ENCODE peak calls at places on chromosomes 13 and 19, in nine cellular contexts. One of them, this sample, is unnamed.

GRCh38 chr13:106284358-106284757 is 251.1 kb downstream of the EFNB2 start:
- DNase-seq in endothelial cell of umbilical vein: peak; percentile 3
- DNase-seq in breast epithelium: no peak
- DNase-seq in upper lobe of left lung: no peak
- DNase-seq in K562: no peak
- DNase-seq in Panc1: no peak
- DNase-seq in sigmoid colon: no peak
- DNase-seq in HCT116: no peak
- DNase-seq in transverse colon: no peak
- DNase-seq in this sample: no peak

GRCh38 chr19:17495639-17496265 is 15.7 kb upstream of the PGLS start:
- DNase-seq in endothelial cell of umbilical vein: no peak
- DNase-seq in breast epithelium: no peak
- DNase-seq in upper lobe of left lung: no peak
- DNase-seq in K562: no peak
- DNase-seq in Panc1: no peak
- DNase-seq in sigmoid colon: no peak
- DNase-seq in HCT116: no peak
- DNase-seq in transverse colon: no peak
- DNase-seq in this sample: no peak

GRCh38 chr13:113337556-113337955 is 26.4 kb downstream of the GRTP1 start:
- DNase-seq in endothelial cell of umbilical vein: no peak
- DNase-seq in breast epithelium: no peak
- DNase-seq in upper lobe of left lung: no peak
- DNase-seq in K562: no peak
- DNase-seq in Panc1: no peak
- DNase-seq in sigmoid colon: no peak
- DNase-seq in HCT116: no peak
- DNase-seq in transverse colon: no peak
- DNase-seq in this sample: no peak

GRCh38 chr19:40954573-40954972 is 36.5 kb upstream of the CYP2B6 start:
- DNase-seq in endothelial cell of umbilical vein: no peak
- DNase-seq in breast epithelium: no peak
- DNase-seq in upper lobe of left lung: no peak
- DNase-seq in K562: no peak
- DNase-seq in Panc1: no peak
- DNase-seq in sigmoid colon: no peak
- DNase-seq in HCT116: peak; percentile 7
- DNase-seq in transverse colon: no peak
- DNase-seq in this sample: no peak

GRCh38 chr19:45767410-45767880 is 1.6 kb downstream of the SIX5 start:
- DNase-seq in endothelial cell of umbilical vein: peak; percentile 70
- DNase-seq in breast epithelium: peak; percentile 83
- DNase-seq in upper lobe of left lung: peak; percentile 90
- DNase-seq in K562: peak; percentile 64
- DNase-seq in Panc1: no peak
- DNase-seq in sigmoid colon: peak; percentile 92
- DNase-seq in HCT116: no peak
- DNase-seq in transverse colon: peak; percentile 74
- DNase-seq in this sample: peak; percentile 83

GRCh38 chr19:36032251-36033104 is at the start of gene CLIP3:
- DNase-seq in endothelial cell of umbilical vein: peak; percentile 64
- DNase-seq in breast epithelium: no peak
- DNase-seq in upper lobe of left lung: peak; percentile 91
- DNase-seq in K562: peak; percentile 44
- DNase-seq in Panc1: no peak
- DNase-seq in sigmoid colon: peak; percentile 92
- DNase-seq in HCT116: no peak
- DNase-seq in transverse colon: peak; percentile 45
- DNase-seq in this sample: no peak

GRCh38 chr19:18086590-18087138 is at the start of gene IL12RB1:
- DNase-seq in endothelial cell of umbilical vein: no peak
- DNase-seq in breast epithelium: no peak
- DNase-seq in upper lobe of left lung: no peak
- DNase-seq in K562: no peak
- DNase-seq in Panc1: no peak
- DNase-seq in sigmoid colon: no peak
- DNase-seq in HCT116: no peak
- DNase-seq in transverse colon: peak; percentile 47
- DNase-seq in this sample: no peak

GRCh38 chr13:111877906-111878305 is 189.0 kb upstream of the SOX1 start:
- DNase-seq in endothelial cell of umbilical vein: no peak
- DNase-seq in breast epithelium: no peak
- DNase-seq in upper lobe of left lung: no peak
- DNase-seq in K562: no peak
- DNase-seq in Panc1: no peak
- DNase-seq in sigmoid colon: no peak
- DNase-seq in HCT116: no peak
- DNase-seq in transverse colon: no peak
- DNase-seq in this sample: peak; percentile 1

GRCh38 chr13:79503069-79503468 is 22.1 kb downstream of the NDFIP2 start:
- DNase-seq in endothelial cell of umbilical vein: no peak
- DNase-seq in breast epithelium: no peak
- DNase-seq in upper lobe of left lung: no peak
- DNase-seq in K562: no peak
- DNase-seq in Panc1: no peak
- DNase-seq in sigmoid colon: no peak
- DNase-seq in HCT116: no peak
- DNase-seq in transverse colon: no peak
- DNase-seq in this sample: no peak

GRCh38 chr19:29489182-29489951 is 36.4 kb upstream of the VSTM2B start:
- DNase-seq in endothelial cell of umbilical vein: no peak
- DNase-seq in breast epithelium: no peak
- DNase-seq in upper lobe of left lung: no peak
- DNase-seq in K562: no peak
- DNase-seq in Panc1: no peak
- DNase-seq in sigmoid colon: peak; percentile 28
- DNase-seq in HCT116: no peak
- DNase-seq in transverse colon: no peak
- DNase-seq in this sample: no peak

GRCh38 chr19:49556412-49557398 is 23.7 kb downstream of the NOSIP start:
- DNase-seq in endothelial cell of umbilical vein: no peak
- DNase-seq in breast epithelium: no peak
- DNase-seq in upper lobe of left lung: peak; percentile 86
- DNase-seq in K562: no peak
- DNase-seq in Panc1: no peak
- DNase-seq in sigmoid colon: no peak
- DNase-seq in HCT116: no peak
- DNase-seq in transverse colon: no peak
- DNase-seq in this sample: no peak

GRCh38 chr19:43790587-43790986 is 9.8 kb upstream of the KCNN4 start:
- DNase-seq in endothelial cell of umbilical vein: no peak
- DNase-seq in breast epithelium: no peak
- DNase-seq in upper lobe of left lung: no peak
- DNase-seq in K562: no peak
- DNase-seq in Panc1: no peak
- DNase-seq in sigmoid colon: no peak
- DNase-seq in HCT116: no peak
- DNase-seq in transverse colon: no peak
- DNase-seq in this sample: no peak

GRCh38 chr19:38836438-38837303 is 5.1 kb upstream of the ECH1 start:
- DNase-seq in endothelial cell of umbilical vein: no peak
- DNase-seq in breast epithelium: peak; percentile 40
- DNase-seq in upper lobe of left lung: no peak
- DNase-seq in K562: peak; percentile 51
- DNase-seq in Panc1: no peak
- DNase-seq in sigmoid colon: no peak
- DNase-seq in HCT116: no peak
- DNase-seq in transverse colon: no peak
- DNase-seq in this sample: peak; percentile 53
- TF ChIP-seq POLR2AphosphoS5 in endothelial cell of umbilical vein: no peak
- TF ChIP-seq POLR2AphosphoS5 in breast epithelium: no peak
- TF ChIP-seq POLR2AphosphoS5 in upper lobe of left lung: no peak
- TF ChIP-seq POLR2AphosphoS5 in K562: no peak
- TF ChIP-seq POLR2AphosphoS5 in Panc1: no peak
- TF ChIP-seq POLR2AphosphoS5 in sigmoid colon: no peak
- TF ChIP-seq POLR2AphosphoS5 in HCT116: no peak
- TF ChIP-seq POLR2AphosphoS5 in transverse colon: no peak
- TF ChIP-seq POLR2AphosphoS5 in this sample: peak; percentile 22

GRCh38 chr13:27403727-27404385 is 20.6 kb upstream of the GTF3A start:
- DNase-seq in endothelial cell of umbilical vein: no peak
- DNase-seq in breast epithelium: no peak
- DNase-seq in upper lobe of left lung: no peak
- DNase-seq in K562: no peak
- DNase-seq in Panc1: no peak
- DNase-seq in sigmoid colon: no peak
- DNase-seq in HCT116: no peak
- DNase-seq in transverse colon: peak; percentile 49
- DNase-seq in this sample: no peak
- TF ChIP-seq POLR2AphosphoS5 in endothelial cell of umbilical vein: no peak
- TF ChIP-seq POLR2AphosphoS5 in breast epithelium: no peak
- TF ChIP-seq POLR2AphosphoS5 in upper lobe of left lung: no peak
- TF ChIP-seq POLR2AphosphoS5 in K562: no peak
- TF ChIP-seq POLR2AphosphoS5 in Panc1: no peak
- TF ChIP-seq POLR2AphosphoS5 in sigmoid colon: no peak
- TF ChIP-seq POLR2AphosphoS5 in HCT116: no peak
- TF ChIP-seq POLR2AphosphoS5 in transverse colon: no peak
- TF ChIP-seq POLR2AphosphoS5 in this sample: no peak

DNA sequence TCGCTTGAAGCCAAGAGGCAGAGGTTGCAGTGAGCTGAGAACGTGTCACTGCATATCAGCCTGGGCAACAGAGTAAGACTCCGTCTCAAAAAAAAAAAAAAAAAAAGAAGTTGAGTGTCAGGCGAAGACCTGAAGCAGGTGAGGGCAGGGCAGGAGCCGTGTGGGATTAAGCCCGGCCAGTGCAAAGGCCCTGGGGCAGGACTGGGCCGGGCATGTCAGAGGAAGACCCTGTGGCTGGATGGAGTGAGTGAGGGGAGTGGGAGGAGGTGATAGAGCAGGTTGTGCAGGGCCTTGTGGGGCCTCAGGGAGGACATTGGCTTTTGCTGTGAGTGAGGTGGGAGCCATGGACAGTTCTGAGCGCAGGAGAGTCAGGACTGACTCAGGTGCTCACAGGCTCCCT is 47.9 kb downstream of the TMED1 start:
- DNase-seq in endothelial cell of umbilical vein: no peak
- DNase-seq in breast epithelium: no peak
- DNase-seq in upper lobe of left lung: no peak
- DNase-seq in K562: no peak
- DNase-seq in Panc1: no peak
- DNase-seq in sigmoid colon: no peak
- DNase-seq in HCT116: no peak
- DNase-seq in transverse colon: no peak
- DNase-seq in this sample: no peak
- TF ChIP-seq POLR2AphosphoS5 in endothelial cell of umbilical vein: no peak
- TF ChIP-seq POLR2AphosphoS5 in breast epithelium: no peak
- TF ChIP-seq POLR2AphosphoS5 in upper lobe of left lung: no peak
- TF ChIP-seq POLR2AphosphoS5 in K562: no peak
- TF ChIP-seq POLR2AphosphoS5 in Panc1: no peak
- TF ChIP-seq POLR2AphosphoS5 in sigmoid colon: no peak
- TF ChIP-seq POLR2AphosphoS5 in HCT116: no peak
- TF ChIP-seq POLR2AphosphoS5 in transverse colon: no peak
- TF ChIP-seq POLR2AphosphoS5 in this sample: no peak

GRCh38 chr13:99995503-99996176 is 14.1 kb downstream of the ZIC2 start:
- DNase-seq in endothelial cell of umbilical vein: peak; percentile 55
- DNase-seq in breast epithelium: no peak
- DNase-seq in upper lobe of left lung: no peak
- DNase-seq in K562: no peak
- DNase-seq in Panc1: no peak
- DNase-seq in sigmoid colon: no peak
- DNase-seq in HCT116: no peak
- DNase-seq in transverse colon: no peak
- DNase-seq in this sample: no peak
- TF ChIP-seq POLR2AphosphoS5 in endothelial cell of umbilical vein: no peak
- TF ChIP-seq POLR2AphosphoS5 in breast epithelium: peak; percentile 10
- TF ChIP-seq POLR2AphosphoS5 in upper lobe of left lung: peak; percentile 55
- TF ChIP-seq POLR2AphosphoS5 in K562: no peak
- TF ChIP-seq POLR2AphosphoS5 in Panc1: no peak
- TF ChIP-seq POLR2AphosphoS5 in sigmoid colon: peak; percentile 39
- TF ChIP-seq POLR2AphosphoS5 in HCT116: no peak
- TF ChIP-seq POLR2AphosphoS5 in transverse colon: no peak
- TF ChIP-seq POLR2AphosphoS5 in this sample: peak; percentile 31

GRCh38 chr13:52851153-52851962 is 2.9 kb upstream of the PCDH8 start:
- DNase-seq in endothelial cell of umbilical vein: no peak
- DNase-seq in breast epithelium: no peak
- DNase-seq in upper lobe of left lung: peak; percentile 88
- DNase-seq in K562: no peak
- DNase-seq in Panc1: no peak
- DNase-seq in sigmoid colon: no peak
- DNase-seq in HCT116: no peak
- DNase-seq in transverse colon: peak; percentile 40
- DNase-seq in this sample: no peak
- TF ChIP-seq POLR2AphosphoS5 in endothelial cell of umbilical vein: no peak
- TF ChIP-seq POLR2AphosphoS5 in breast epithelium: no peak
- TF ChIP-seq POLR2AphosphoS5 in upper lobe of left lung: no peak
- TF ChIP-seq POLR2AphosphoS5 in K562: no peak
- TF ChIP-seq POLR2AphosphoS5 in Panc1: no peak
- TF ChIP-seq POLR2AphosphoS5 in sigmoid colon: no peak
- TF ChIP-seq POLR2AphosphoS5 in HCT116: no peak
- TF ChIP-seq POLR2AphosphoS5 in transverse colon: no peak
- TF ChIP-seq POLR2AphosphoS5 in this sample: no peak

GRCh38 chr19:6412111-6412999 is 12.3 kb downstream of the KHSRP start:
- DNase-seq in endothelial cell of umbilical vein: no peak
- DNase-seq in breast epithelium: no peak
- DNase-seq in upper lobe of left lung: no peak
- DNase-seq in K562: peak; percentile 62
- DNase-seq in Panc1: no peak
- DNase-seq in sigmoid colon: peak; percentile 66
- DNase-seq in HCT116: peak; percentile 31
- DNase-seq in transverse colon: peak; percentile 71
- DNase-seq in this sample: peak; percentile 35
- TF ChIP-seq POLR2AphosphoS5 in endothelial cell of umbilical vein: peak; percentile 23
- TF ChIP-seq POLR2AphosphoS5 in breast epithelium: no peak
- TF ChIP-seq POLR2AphosphoS5 in upper lobe of left lung: no peak
- TF ChIP-seq POLR2AphosphoS5 in K562: peak; percentile 60
- TF ChIP-seq POLR2AphosphoS5 in Panc1: no peak
- TF ChIP-seq POLR2AphosphoS5 in sigmoid colon: no peak
- TF ChIP-seq POLR2AphosphoS5 in HCT116: no peak
- TF ChIP-seq POLR2AphosphoS5 in transverse colon: no peak
- TF ChIP-seq POLR2AphosphoS5 in this sample: no peak

GRCh38 chr19:38009650-38010229 is 102.7 kb downstream of the SIPA1L3 start:
- DNase-seq in endothelial cell of umbilical vein: no peak
- DNase-seq in breast epithelium: no peak
- DNase-seq in upper lobe of left lung: no peak
- DNase-seq in K562: no peak
- DNase-seq in Panc1: no peak
- DNase-seq in sigmoid colon: no peak
- DNase-seq in HCT116: no peak
- DNase-seq in transverse colon: no peak
- DNase-seq in this sample: no peak
- TF ChIP-seq POLR2AphosphoS5 in endothelial cell of umbilical vein: no peak
- TF ChIP-seq POLR2AphosphoS5 in breast epithelium: no peak
- TF ChIP-seq POLR2AphosphoS5 in upper lobe of left lung: no peak
- TF ChIP-seq POLR2AphosphoS5 in K562: no peak
- TF ChIP-seq POLR2AphosphoS5 in Panc1: no peak
- TF ChIP-seq POLR2AphosphoS5 in sigmoid colon: no peak
- TF ChIP-seq POLR2AphosphoS5 in HCT116: no peak
- TF ChIP-seq POLR2AphosphoS5 in transverse colon: no peak
- TF ChIP-seq POLR2AphosphoS5 in this sample: no peak